ENCODE peak calls at places on chromosomes 13 and 19, in seven cellular contexts. One of them, this sample, is unnamed.

GRCh38 chr19:5184930-5185329 is 155.7 kb downstream of the PTPRS start:
- DNase-seq in Daoy: no peak
- DNase-seq in stimulated activated CD4-positive, alpha-beta T cell treated with anti-CD3 and anti-CD28 coated beads, TNF-alpha, amount 100 ng/mL, for 1 hour: no peak
- DNase-seq in IMR-90: no peak
- DNase-seq in cardiac fibroblast: no peak
- DNase-seq in ascending aorta: no peak
- DNase-seq in head of caudate nucleus: no peak
- DNase-seq in this sample: no peak

GRCh38 chr13:72121466-72121865 is 254.5 kb upstream of the DACH1 start:
- DNase-seq in Daoy: no peak
- DNase-seq in stimulated activated CD4-positive, alpha-beta T cell treated with anti-CD3 and anti-CD28 coated beads, TNF-alpha, amount 100 ng/mL, for 1 hour: no peak
- DNase-seq in IMR-90: no peak
- DNase-seq in cardiac fibroblast: no peak
- DNase-seq in ascending aorta: no peak
- DNase-seq in head of caudate nucleus: no peak
- DNase-seq in this sample: no peak

GRCh38 chr13:112325142-112325808 is 50.9 kb upstream of the SPACA7 start:
- DNase-seq in Daoy: no peak
- DNase-seq in stimulated activated CD4-positive, alpha-beta T cell treated with anti-CD3 and anti-CD28 coated beads, TNF-alpha, amount 100 ng/mL, for 1 hour: no peak
- DNase-seq in IMR-90: no peak
- DNase-seq in cardiac fibroblast: no peak
- DNase-seq in ascending aorta: no peak
- DNase-seq in head of caudate nucleus: no peak
- DNase-seq in this sample: no peak

GRCh38 chr13:33183431-33184130 is 102.0 kb downstream of the STARD13 start:
- DNase-seq in Daoy: peak
- DNase-seq in stimulated activated CD4-positive, alpha-beta T cell treated with anti-CD3 and anti-CD28 coated beads, TNF-alpha, amount 100 ng/mL, for 1 hour: no peak
- DNase-seq in IMR-90: peak
- DNase-seq in cardiac fibroblast: no peak
- DNase-seq in ascending aorta: no peak
- DNase-seq in head of caudate nucleus: no peak
- DNase-seq in this sample: no peak

GRCh38 chr13:112697756-112698655 is 8.2 kb downstream of the ATP11A start:
- DNase-seq in Daoy: no peak
- DNase-seq in stimulated activated CD4-positive, alpha-beta T cell treated with anti-CD3 and anti-CD28 coated beads, TNF-alpha, amount 100 ng/mL, for 1 hour: no peak
- DNase-seq in IMR-90: peak
- DNase-seq in cardiac fibroblast: no peak
- DNase-seq in ascending aorta: no peak
- DNase-seq in head of caudate nucleus: no peak
- DNase-seq in this sample: no peak

GRCh38 chr19:19550972-19551861 is 13.2 kb downstream of the CILP2 start:
- DNase-seq in Daoy: no peak
- DNase-seq in stimulated activated CD4-positive, alpha-beta T cell treated with anti-CD3 and anti-CD28 coated beads, TNF-alpha, amount 100 ng/mL, for 1 hour: no peak
- DNase-seq in IMR-90: no peak
- DNase-seq in cardiac fibroblast: no peak
- DNase-seq in ascending aorta: no peak
- DNase-seq in head of caudate nucleus: no peak
- DNase-seq in this sample: no peak

GRCh38 chr19:56959211-56959610 is 118.7 kb upstream of the PEG3 start:
- DNase-seq in Daoy: no peak
- DNase-seq in stimulated activated CD4-positive, alpha-beta T cell treated with anti-CD3 and anti-CD28 coated beads, TNF-alpha, amount 100 ng/mL, for 1 hour: no peak
- DNase-seq in IMR-90: no peak
- DNase-seq in cardiac fibroblast: no peak
- DNase-seq in ascending aorta: no peak
- DNase-seq in head of caudate nucleus: no peak
- DNase-seq in this sample: no peak

GRCh38 chr19:10593148-10593547 is 6.0 kb upstream of the AP1M2 start:
- DNase-seq in Daoy: no peak
- DNase-seq in stimulated activated CD4-positive, alpha-beta T cell treated with anti-CD3 and anti-CD28 coated beads, TNF-alpha, amount 100 ng/mL, for 1 hour: no peak
- DNase-seq in IMR-90: no peak
- DNase-seq in cardiac fibroblast: no peak
- DNase-seq in ascending aorta: no peak
- DNase-seq in head of caudate nucleus: no peak
- DNase-seq in this sample: no peak

GRCh38 chr13:23859904-23860303 is 29.3 kb downstream of the MIPEP start:
- DNase-seq in Daoy: no peak
- DNase-seq in stimulated activated CD4-positive, alpha-beta T cell treated with anti-CD3 and anti-CD28 coated beads, TNF-alpha, amount 100 ng/mL, for 1 hour: no peak
- DNase-seq in IMR-90: no peak
- DNase-seq in cardiac fibroblast: no peak
- DNase-seq in ascending aorta: no peak
- DNase-seq in head of caudate nucleus: no peak
- DNase-seq in this sample: no peak

GRCh38 chr13:112606125-112607001 is 18.4 kb upstream of the TUBGCP3 start:
- DNase-seq in Daoy: peak
- DNase-seq in stimulated activated CD4-positive, alpha-beta T cell treated with anti-CD3 and anti-CD28 coated beads, TNF-alpha, amount 100 ng/mL, for 1 hour: peak
- DNase-seq in IMR-90: peak
- DNase-seq in cardiac fibroblast: peak
- DNase-seq in ascending aorta: peak
- DNase-seq in head of caudate nucleus: peak
- DNase-seq in this sample: peak

GRCh38 chr19:55369651-55370304 is 485 bp downstream of the IL11 start:
- DNase-seq in Daoy: peak
- DNase-seq in stimulated activated CD4-positive, alpha-beta T cell treated with anti-CD3 and anti-CD28 coated beads, TNF-alpha, amount 100 ng/mL, for 1 hour: no peak
- DNase-seq in IMR-90: peak
- DNase-seq in cardiac fibroblast: peak
- DNase-seq in ascending aorta: no peak
- DNase-seq in head of caudate nucleus: no peak
- DNase-seq in this sample: no peak

GRCh38 chr13:102873653-102874052 is 27.8 kb downstream of the ERCC5 start:
- DNase-seq in Daoy: peak
- DNase-seq in stimulated activated CD4-positive, alpha-beta T cell treated with anti-CD3 and anti-CD28 coated beads, TNF-alpha, amount 100 ng/mL, for 1 hour: no peak
- DNase-seq in IMR-90: no peak
- DNase-seq in cardiac fibroblast: peak
- DNase-seq in ascending aorta: no peak
- DNase-seq in head of caudate nucleus: no peak
- DNase-seq in this sample: no peak

GRCh38 chr19:41995959-41996797 is 2.1 kb upstream of the ATP1A3 start:
- DNase-seq in Daoy: no peak
- DNase-seq in stimulated activated CD4-positive, alpha-beta T cell treated with anti-CD3 and anti-CD28 coated beads, TNF-alpha, amount 100 ng/mL, for 1 hour: no peak
- DNase-seq in IMR-90: no peak
- DNase-seq in cardiac fibroblast: no peak
- DNase-seq in ascending aorta: no peak
- DNase-seq in head of caudate nucleus: peak
- DNase-seq in this sample: peak

GRCh38 chr13:94712287-94712811 is at the start of gene SOX21:
- DNase-seq in Daoy: peak
- DNase-seq in stimulated activated CD4-positive, alpha-beta T cell treated with anti-CD3 and anti-CD28 coated beads, TNF-alpha, amount 100 ng/mL, for 1 hour: no peak
- DNase-seq in IMR-90: no peak
- DNase-seq in cardiac fibroblast: peak
- DNase-seq in ascending aorta: no peak
- DNase-seq in head of caudate nucleus: no peak
- DNase-seq in this sample: no peak

GRCh38 chr19:14559916-14560775 is 11.7 kb downstream of the NDUFB7 start:
- DNase-seq in Daoy: no peak
- DNase-seq in stimulated activated CD4-positive, alpha-beta T cell treated with anti-CD3 and anti-CD28 coated beads, TNF-alpha, amount 100 ng/mL, for 1 hour: no peak
- DNase-seq in IMR-90: no peak
- DNase-seq in cardiac fibroblast: no peak
- DNase-seq in ascending aorta: no peak
- DNase-seq in head of caudate nucleus: no peak
- DNase-seq in this sample: no peak

GRCh38 chr19:49553451-49554271 is 25.9 kb downstream of the RCN3 start:
- DNase-seq in Daoy: peak
- DNase-seq in stimulated activated CD4-positive, alpha-beta T cell treated with anti-CD3 and anti-CD28 coated beads, TNF-alpha, amount 100 ng/mL, for 1 hour: no peak
- DNase-seq in IMR-90: peak
- DNase-seq in cardiac fibroblast: peak
- DNase-seq in ascending aorta: no peak
- DNase-seq in head of caudate nucleus: no peak
- DNase-seq in this sample: no peak

GRCh38 chr19:2945575-2946184 is 909 bp upstream of the ZNF77 start:
- DNase-seq in Daoy: no peak
- DNase-seq in stimulated activated CD4-positive, alpha-beta T cell treated with anti-CD3 and anti-CD28 coated beads, TNF-alpha, amount 100 ng/mL, for 1 hour: no peak
- DNase-seq in IMR-90: no peak
- DNase-seq in cardiac fibroblast: no peak
- DNase-seq in ascending aorta: no peak
- DNase-seq in head of caudate nucleus: no peak
- DNase-seq in this sample: no peak

GRCh38 chr13:47798906-47799305 is 202.2 kb downstream of the SUCLA2 start:
- DNase-seq in Daoy: no peak
- DNase-seq in stimulated activated CD4-positive, alpha-beta T cell treated with anti-CD3 and anti-CD28 coated beads, TNF-alpha, amount 100 ng/mL, for 1 hour: no peak
- DNase-seq in IMR-90: peak
- DNase-seq in cardiac fibroblast: peak
- DNase-seq in ascending aorta: no peak
- DNase-seq in head of caudate nucleus: no peak
- DNase-seq in this sample: no peak

GRCh38 chr13:36101157-36101556 is 30.0 kb downstream of the DCLK1 start:
- DNase-seq in Daoy: no peak
- DNase-seq in stimulated activated CD4-positive, alpha-beta T cell treated with anti-CD3 and anti-CD28 coated beads, TNF-alpha, amount 100 ng/mL, for 1 hour: no peak
- DNase-seq in IMR-90: no peak
- DNase-seq in cardiac fibroblast: no peak
- DNase-seq in ascending aorta: no peak
- DNase-seq in head of caudate nucleus: no peak
- DNase-seq in this sample: no peak

GRCh38 chr19:2255982-2256685 is at the start of gene JSRP1:
- DNase-seq in Daoy: peak
- DNase-seq in stimulated activated CD4-positive, alpha-beta T cell treated with anti-CD3 and anti-CD28 coated beads, TNF-alpha, amount 100 ng/mL, for 1 hour: no peak
- DNase-seq in IMR-90: no peak
- DNase-seq in cardiac fibroblast: no peak
- DNase-seq in ascending aorta: no peak
- DNase-seq in head of caudate nucleus: no peak
- DNase-seq in this sample: no peak

GRCh38 chr13:46367622-46368327 is 19.3 kb downstream of the RUBCNL start:
- DNase-seq in Daoy: peak
- DNase-seq in stimulated activated CD4-positive, alpha-beta T cell treated with anti-CD3 and anti-CD28 coated beads, TNF-alpha, amount 100 ng/mL, for 1 hour: no peak
- DNase-seq in IMR-90: peak
- DNase-seq in cardiac fibroblast: peak
- DNase-seq in ascending aorta: no peak
- DNase-seq in head of caudate nucleus: no peak
- DNase-seq in this sample: no peak

GRCh38 chr19:56108447-56109195 is 12.5 kb downstream of the ZNF787 start:
- DNase-seq in Daoy: no peak
- DNase-seq in stimulated activated CD4-positive, alpha-beta T cell treated with anti-CD3 and anti-CD28 coated beads, TNF-alpha, amount 100 ng/mL, for 1 hour: no peak
- DNase-seq in IMR-90: peak
- DNase-seq in cardiac fibroblast: peak
- DNase-seq in ascending aorta: no peak
- DNase-seq in head of caudate nucleus: no peak
- DNase-seq in this sample: no peak

GRCh38 chr13:98291658-98292057 is 114.6 kb upstream of the RNF113B start:
- DNase-seq in Daoy: no peak
- DNase-seq in stimulated activated CD4-positive, alpha-beta T cell treated with anti-CD3 and anti-CD28 coated beads, TNF-alpha, amount 100 ng/mL, for 1 hour: no peak
- DNase-seq in IMR-90: no peak
- DNase-seq in cardiac fibroblast: peak
- DNase-seq in ascending aorta: no peak
- DNase-seq in head of caudate nucleus: no peak
- DNase-seq in this sample: no peak

GRCh38 chr19:18173054-18173571 is 500 bp upstream of the IFI30 start:
- DNase-seq in Daoy: peak
- DNase-seq in stimulated activated CD4-positive, alpha-beta T cell treated with anti-CD3 and anti-CD28 coated beads, TNF-alpha, amount 100 ng/mL, for 1 hour: no peak
- DNase-seq in IMR-90: no peak
- DNase-seq in cardiac fibroblast: no peak
- DNase-seq in ascending aorta: peak
- DNase-seq in head of caudate nucleus: no peak
- DNase-seq in this sample: no peak

GRCh38 chr19:41898235-41898634 is 15.3 kb downstream of the ARHGEF1 start:
- DNase-seq in Daoy: no peak
- DNase-seq in stimulated activated CD4-positive, alpha-beta T cell treated with anti-CD3 and anti-CD28 coated beads, TNF-alpha, amount 100 ng/mL, for 1 hour: no peak
- DNase-seq in IMR-90: no peak
- DNase-seq in cardiac fibroblast: no peak
- DNase-seq in ascending aorta: no peak
- DNase-seq in head of caudate nucleus: no peak
- DNase-seq in this sample: no peak

GRCh38 chr13:107937841-107938240 is 277.5 kb downstream of the LIG4 start:
- DNase-seq in Daoy: peak
- DNase-seq in stimulated activated CD4-positive, alpha-beta T cell treated with anti-CD3 and anti-CD28 coated beads, TNF-alpha, amount 100 ng/mL, for 1 hour: no peak
- DNase-seq in IMR-90: peak
- DNase-seq in cardiac fibroblast: no peak
- DNase-seq in ascending aorta: no peak
- DNase-seq in head of caudate nucleus: no peak
- DNase-seq in this sample: no peak

GRCh38 chr19:16382775-16383543 is 58.3 kb downstream of the KLF2 start:
- DNase-seq in Daoy: peak
- DNase-seq in stimulated activated CD4-positive, alpha-beta T cell treated with anti-CD3 and anti-CD28 coated beads, TNF-alpha, amount 100 ng/mL, for 1 hour: peak
- DNase-seq in IMR-90: peak
- DNase-seq in cardiac fibroblast: peak
- DNase-seq in ascending aorta: peak
- DNase-seq in head of caudate nucleus: peak
- DNase-seq in this sample: no peak

GRCh38 chr19:51550848-51551672 is 19.6 kb upstream of the SIGLEC6 start:
- DNase-seq in Daoy: no peak
- DNase-seq in stimulated activated CD4-positive, alpha-beta T cell treated with anti-CD3 and anti-CD28 coated beads, TNF-alpha, amount 100 ng/mL, for 1 hour: no peak
- DNase-seq in IMR-90: no peak
- DNase-seq in cardiac fibroblast: no peak
- DNase-seq in ascending aorta: no peak
- DNase-seq in head of caudate nucleus: no peak
- DNase-seq in this sample: no peak

GRCh38 chr13:69324109-69324886 is 783.3 kb upstream of the ATXN8OS start:
- DNase-seq in Daoy: no peak
- DNase-seq in stimulated activated CD4-positive, alpha-beta T cell treated with anti-CD3 and anti-CD28 coated beads, TNF-alpha, amount 100 ng/mL, for 1 hour: no peak
- DNase-seq in IMR-90: no peak
- DNase-seq in cardiac fibroblast: no peak
- DNase-seq in ascending aorta: no peak
- DNase-seq in head of caudate nucleus: no peak
- DNase-seq in this sample: no peak